ENCODE peak calls at places on chromosomes 13 and 19, in seven cellular contexts. X is GM12878, O is NT2/D1, V is SK-N-SH, D is H1, U is K562, B is HepG2. F is an unnamed sample.

GRCh38 chr13:97978661-97979450 is 25.4 kb downstream of the IPO5 start:
- DNase-seq in X (no peak), O (no peak), V (no peak), D (no peak), U (no peak), B (no peak), F (no peak)

GRCh38 chr19:1418951-1419735 is 11.8 kb downstream of the DAZAP1 start:
- DNase-seq in X (no peak), O (no peak), V (no peak), D (no peak), U (no peak), B (no peak), F (no peak)

GRCh38 chr13:59623516-59623915 is 540.2 kb downstream of the DIAPH3 start:
- DNase-seq in X (no peak), O (no peak), V (no peak), D (no peak), U (no peak), B (no peak), F (no peak)

GRCh38 chr13:113157206-113157928 is 1.1 kb upstream of the PROZ start:
- DNase-seq in X (no peak), O (no peak), V (no peak), D (no peak), U (peak), B (no peak), F (no peak)

GRCh38 chr19:35355851-35356460 is 2.3 kb upstream of the FFAR3 start:
- DNase-seq in X (no peak), O (no peak), V (no peak), D (no peak), U (peak), B (no peak), F (no peak)

GRCh38 chr13:76720827-76721226 is 165.4 kb downstream of the KCTD12 start:
- DNase-seq in X (no peak), O (no peak), V (no peak), D (no peak), U (no peak), B (no peak), F (no peak)

GRCh38 chr13:94525781-94526180 is 46.3 kb upstream of the DCT start:
- DNase-seq in X (no peak), O (no peak), V (no peak), D (no peak), U (no peak), B (no peak), F (no peak)

GRCh38 chr19:48819366-48819816 is 8.6 kb upstream of the BCAT2 start:
- DNase-seq in X (no peak), O (no peak), V (no peak), D (no peak), U (peak), B (no peak), F (peak)

GRCh38 chr13:40440990-40441820 is 225.2 kb downstream of the FOXO1 start:
- DNase-seq in X (no peak), O (no peak), V (peak), D (no peak), U (no peak), B (no peak), F (no peak)

GRCh38 chr19:8069116-8069973 is 16.8 kb downstream of the CCL25 start:
- DNase-seq in X (no peak), O (peak), V (peak), D (peak), U (peak), B (no peak), F (no peak)

GRCh38 chr13:98782654-98783053 is 30.2 kb upstream of the SLC15A1 start:
- DNase-seq in X (no peak), O (no peak), V (no peak), D (no peak), U (no peak), B (no peak), F (no peak)

GRCh38 chr13:24606486-24607170 is 73.6 kb upstream of the ATP12A start:
- DNase-seq in X (no peak), O (no peak), V (peak), D (no peak), U (no peak), B (no peak), F (no peak)

GRCh38 chr13:20378721-20379120 is 146.6 kb upstream of the GJB6 start:
- DNase-seq in X (no peak), O (no peak), V (no peak), D (no peak), U (no peak), B (no peak), F (no peak)

GRCh38 chr19:35044317-35045117 is 3.0 kb downstream of the HPN start:
- DNase-seq in X (no peak), O (no peak), V (peak), D (no peak), U (peak), B (peak), F (no peak)

GRCh38 chr13:108226184-108226583 is 8.0 kb downstream of the ABHD13 start:
- DNase-seq in X (no peak), O (no peak), V (peak), D (no peak), U (peak), B (peak), F (no peak)

GRCh38 chr13:98576963-98577822 is at the start of gene STK24:
- DNase-seq in X (no peak), O (no peak), V (peak), D (no peak), U (peak), B (peak), F (no peak)

GRCh38 chr19:5913739-5914357 is at the start of gene CAPS:
- DNase-seq in X (no peak), O (no peak), V (no peak), D (no peak), U (no peak), B (peak), F (no peak)

GRCh38 chr19:19477705-19478383 is 37.5 kb downstream of the TSSK6 start:
- DNase-seq in X (no peak), O (no peak), V (no peak), D (no peak), U (no peak), B (no peak), F (no peak)

GRCh38 chr13:80923907-80924306 is 583.0 kb upstream of the SPRY2 start:
- DNase-seq in X (no peak), O (no peak), V (peak), D (no peak), U (no peak), B (no peak), F (no peak)

GRCh38 chr19:4456843-4457653 is 546 bp downstream of the UBXN6 start:
- DNase-seq in X (no peak), O (peak), V (peak), D (peak), U (peak), B (no peak), F (no peak)

GRCh38 chr13:31699650-31700049 is 39.7 kb upstream of the RXFP2 start:
- DNase-seq in X (no peak), O (peak), V (no peak), D (no peak), U (no peak), B (no peak), F (no peak)

GRCh38 chr19:12788682-12789097 is 2.6 kb upstream of the JUNB start:
- DNase-seq in X (peak), O (no peak), V (peak), D (no peak), U (peak), B (peak), F (no peak)

GRCh38 chr13:22061371-22061805 is 390.5 kb downstream of the FGF9 start:
- DNase-seq in X (peak), O (no peak), V (no peak), D (no peak), U (no peak), B (no peak), F (no peak)

GRCh38 chr13:113852536-113853517 is 11.0 kb downstream of the GAS6 start:
- DNase-seq in X (no peak), O (no peak), V (no peak), D (no peak), U (no peak), B (no peak), F (no peak)

GRCh38 chr13:29359181-29359580 is 236.3 kb downstream of the SLC7A1 start:
- DNase-seq in X (no peak), O (no peak), V (no peak), D (no peak), U (no peak), B (no peak), F (no peak)

GRCh38 chr13:102900193-102900608 is 54.4 kb downstream of the ERCC5 start:
- DNase-seq in X (no peak), O (no peak), V (no peak), D (no peak), U (no peak), B (peak), F (no peak)

GRCh38 chr19:41866284-41866683 is 6.2 kb downstream of the RPS19 start:
- DNase-seq in X (no peak), O (no peak), V (peak), D (no peak), U (no peak), B (no peak), F (no peak)

GRCh38 chr19:54084410-54084809 is 3.2 kb upstream of the TARM1 start:
- DNase-seq in X (no peak), O (no peak), V (no peak), D (no peak), U (no peak), B (no peak), F (no peak)

GRCh38 chr19:801030-801860 is 4.0 kb downstream of the PTBP1 start:
- DNase-seq in X (no peak), O (no peak), V (peak), D (no peak), U (no peak), B (no peak), F (no peak)

GRCh38 chr13:36475468-36475867 is 43.2 kb downstream of the CCNA1 start:
- DNase-seq in X (no peak), O (no peak), V (peak), D (peak), U (peak), B (peak), F (no peak)

GRCh38 chr19:40089462-40089861 is 1.3 kb downstream of the ZNF780A start:
- DNase-seq in X (no peak), O (no peak), V (no peak), D (no peak), U (peak), B (no peak), F (no peak)
- TF ChIP-seq YY1 in X (no peak), O (no peak), V (no peak), D (no peak), U (no peak), B (no peak), F (no peak)

DNA sequence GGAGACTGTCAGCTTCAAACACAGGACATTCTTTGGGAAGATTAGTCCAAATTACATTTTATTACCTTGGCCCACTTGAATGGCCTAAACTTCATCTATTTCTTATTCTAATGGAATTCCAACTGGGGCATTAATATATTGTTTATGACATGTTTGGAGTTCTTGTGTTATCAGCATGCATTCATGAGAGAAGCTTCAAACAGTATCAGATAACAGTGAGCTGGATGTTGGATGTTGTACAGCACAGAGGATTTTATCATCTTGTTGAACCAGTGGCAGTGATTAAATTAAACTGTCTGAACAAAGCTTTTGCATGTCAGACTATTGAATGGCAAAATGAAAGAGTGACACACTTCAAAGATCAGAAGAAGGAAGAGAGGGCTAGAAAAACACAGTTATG is 50.0 kb downstream of the MZT1 start:
- DNase-seq in X (no peak), O (no peak), V (peak), D (no peak), U (no peak), B (no peak), F (no peak)
- TF ChIP-seq YY1 in X (no peak), O (no peak), V (no peak), D (no peak), U (no peak), B (no peak), F (no peak)

GRCh38 chr13:44815507-44816074 is 173.7 kb downstream of the NUFIP1 start:
- DNase-seq in X (no peak), O (peak), V (no peak), D (peak), U (no peak), B (peak), F (peak)
- TF ChIP-seq YY1 in X (no peak), O (no peak), V (no peak), D (no peak), U (no peak), B (no peak), F (no peak)

GRCh38 chr19:50387176-50387867 is 3.2 kb downstream of the POLD1 start:
- DNase-seq in X (no peak), O (no peak), V (no peak), D (no peak), U (no peak), B (no peak), F (no peak)
- TF ChIP-seq YY1 in X (no peak), O (no peak), V (no peak), D (no peak), U (no peak), B (no peak), F (no peak)

GRCh38 chr19:33872445-33873320 is 76.0 kb downstream of the KCTD15 start:
- DNase-seq in X (no peak), O (no peak), V (no peak), D (no peak), U (no peak), B (no peak), F (no peak)
- TF ChIP-seq YY1 in X (no peak), O (no peak), V (no peak), D (no peak), U (no peak), B (no peak), F (no peak)

DNA sequence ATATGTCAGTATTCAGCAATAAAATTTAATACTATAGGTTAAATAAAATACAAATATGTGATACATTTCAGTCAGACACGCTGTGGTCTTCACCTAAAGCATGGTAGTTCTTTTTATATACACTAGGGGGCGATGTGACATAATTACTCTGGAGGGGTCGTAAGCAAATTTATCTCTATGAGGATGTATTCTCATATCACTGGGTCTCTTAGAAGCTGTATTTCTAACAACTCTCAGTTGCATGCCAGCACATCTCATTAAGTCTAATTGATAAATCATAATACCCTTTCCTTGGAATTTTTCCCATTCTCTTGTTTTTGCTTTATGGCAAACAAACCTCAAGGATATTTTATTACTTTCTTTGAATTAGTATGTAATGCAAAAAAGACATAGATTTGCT is 3.9 kb upstream of the PCDH17 start:
- DNase-seq in X (no peak), O (no peak), V (peak), D (no peak), U (peak), B (no peak), F (no peak)
- TF ChIP-seq YY1 in X (no peak), O (no peak), V (no peak), D (no peak), U (no peak), B (no peak), F (no peak)

DNA sequence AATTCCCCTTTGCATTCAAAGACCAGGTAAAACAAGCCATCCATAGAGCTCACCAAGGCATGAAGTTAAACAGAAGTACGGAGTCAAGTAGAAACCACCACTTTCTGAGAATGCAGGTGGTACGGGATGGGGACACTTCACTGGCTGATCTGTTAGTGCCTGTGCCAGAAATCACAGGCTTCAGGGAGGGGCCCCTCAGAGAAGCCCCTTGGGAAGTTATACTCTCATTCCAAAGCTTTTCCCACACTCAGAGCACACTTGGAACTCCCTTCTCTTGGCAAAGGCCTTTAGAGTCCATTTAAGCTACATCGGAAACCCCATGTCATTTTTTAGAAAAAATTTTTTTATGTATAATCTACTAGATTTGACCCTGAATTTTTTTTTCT is 80.7 kb upstream of the WASF3 start:
- DNase-seq in X (no peak), O (no peak), V (no peak), D (no peak), U (no peak), B (no peak), F (no peak)
- TF ChIP-seq YY1 in X (no peak), O (no peak), V (no peak), D (no peak), U (no peak), B (no peak), F (no peak)

GRCh38 chr13:111612918-111613317 is 292.5 kb downstream of the TEX29 start:
- DNase-seq in X (no peak), O (no peak), V (no peak), D (no peak), U (no peak), B (no peak), F (no peak)
- TF ChIP-seq YY1 in X (no peak), O (no peak), V (no peak), D (no peak), U (no peak), B (no peak), F (no peak)